ENCODE peak calls at places on chromosomes 7 and 10, in nine cellular contexts. Q is astrocyte of the spinal cord, W is fibroblast of lung, X is HFF-Myc, E is A549, A is suprapubic skin, T is right lobe of liver, P is WERI-Rb-1, V is mesothelial cell of epicardium. B is an unnamed sample.
A peak's percentile ranks its signal among the peaks of the same experiment; 100 is the strongest.

GRCh38 chr10:235921-236320 is 100.7 kb downstream of the ZMYND11 start:
- DNase-seq in Q (no peak), W (no peak), X (no peak), E (no peak), A (no peak), T (no peak), P (no peak), V (no peak), B (no peak)

GRCh38 chr7:139355320-139355719 is 4.4 kb upstream of the LUC7L2 start:
- DNase-seq in Q (no peak), W (no peak), X (no peak), E (no peak), A (no peak), T (no peak), P (no peak), V (no peak), B (no peak)

GRCh38 chr7:100378114-100378760 is 5.0 kb downstream of the PILRA start:
- DNase-seq in Q (no peak), W (no peak), X (no peak), E (no peak), A (no peak), T (no peak), P (no peak), V (no peak), B (no peak)

GRCh38 chr10:64286533-64286932 is 765.3 kb downstream of the REEP3 start:
- DNase-seq in Q (no peak), W (no peak), X (no peak), E (no peak), A (no peak), T (no peak), P (no peak), V (no peak), B (no peak)

GRCh38 chr10:78570633-78571032 is 498.1 kb upstream of the ZMIZ1 start:
- DNase-seq in Q (no peak), W (peak; percentile 18), X (no peak), E (no peak), A (no peak), T (no peak), P (no peak), V (no peak), B (no peak)

GRCh38 chr7:138828302-138828701 is 30.3 kb upstream of the ATP6V0A4 start:
- DNase-seq in Q (no peak), W (no peak), X (no peak), E (no peak), A (no peak), T (no peak), P (no peak), V (no peak), B (no peak)

GRCh38 chr10:21336476-21337170 is 188.9 kb downstream of the SKIDA1 start:
- DNase-seq in Q (peak; percentile 93), W (peak; percentile 97), X (peak; percentile 91), E (peak; percentile 97), A (peak; percentile 77), T (peak; percentile 37), P (no peak), V (peak; percentile 27), B (no peak)

GRCh38 chr7:87878208-87878735 is 2.0 kb downstream of the DBF4 start:
- DNase-seq in Q (peak; percentile 29), W (peak; percentile 51), X (no peak), E (no peak), A (no peak), T (no peak), P (no peak), V (no peak), B (no peak)

GRCh38 chr10:36254191-36254590 is 612.1 kb upstream of the FZD8 start:
- DNase-seq in Q (no peak), W (no peak), X (no peak), E (no peak), A (peak; percentile 83), T (peak; percentile 67), P (no peak), V (no peak), B (no peak)

GRCh38 chr10:114327537-114328277 is 76.6 kb downstream of the AFAP1L2 start:
- DNase-seq in Q (no peak), W (no peak), X (no peak), E (no peak), A (no peak), T (no peak), P (no peak), V (no peak), B (no peak)
- TF ChIP-seq CTCF in Q (no peak), W (no peak), X (no peak), E (no peak), A (no peak), T (no peak), P (no peak), V (no peak), B (no peak)

GRCh38 chr10:121927841-121928527 is at the start of gene ATE1:
- DNase-seq in Q (peak; percentile 95), W (peak; percentile 90), X (peak; percentile 67), E (peak; percentile 92), A (peak; percentile 93), T (peak; percentile 91), P (peak; percentile 95), V (peak; percentile 77), B (peak; percentile 90)
- TF ChIP-seq CTCF in Q (no peak), W (no peak), X (no peak), E (peak; percentile 6), A (no peak), T (no peak), P (no peak), V (no peak), B (no peak)

GRCh38 chr7:9983048-9983447 is 990.6 kb upstream of the PHF14 start:
- DNase-seq in Q (no peak), W (no peak), X (no peak), E (no peak), A (no peak), T (no peak), P (no peak), V (no peak), B (no peak)
- TF ChIP-seq CTCF in Q (no peak), W (no peak), X (no peak), E (no peak), A (no peak), T (no peak), P (no peak), V (no peak), B (no peak)

DNA sequence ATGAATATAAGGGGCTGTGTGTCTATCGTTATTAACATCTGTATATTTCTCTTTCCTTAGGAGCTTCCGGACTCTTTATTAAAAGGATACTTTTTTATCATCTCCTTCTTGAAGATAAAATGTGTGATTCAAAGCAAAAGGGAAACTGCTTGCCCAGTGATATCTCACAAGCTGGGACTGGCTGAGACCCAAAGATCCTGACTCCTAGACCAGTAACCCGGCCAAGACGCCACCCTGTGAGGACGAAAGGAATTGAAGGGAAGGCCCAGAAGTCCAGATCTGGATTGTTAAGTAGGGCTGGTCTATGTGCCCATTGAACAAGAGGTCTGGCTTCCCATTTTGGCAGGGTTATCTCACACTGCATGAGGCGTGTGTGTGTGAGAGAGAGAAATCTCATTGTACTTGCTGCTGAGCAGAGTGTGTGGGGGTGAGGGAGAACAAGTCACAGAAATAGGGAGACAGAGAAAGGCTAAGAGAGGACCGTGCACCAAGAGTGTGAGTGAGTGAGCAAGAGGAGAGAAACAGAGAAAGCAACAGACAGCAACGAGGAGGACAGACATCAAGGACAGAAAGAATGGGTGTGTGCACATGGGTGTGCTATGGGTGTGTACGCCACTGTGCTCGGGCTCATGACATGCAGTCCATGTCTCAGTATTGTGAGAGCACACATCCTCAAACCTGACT is 75.4 kb downstream of the PLXNA4 start:
- DNase-seq in Q (peak; percentile 62), W (peak; percentile 69), X (no peak), E (peak; percentile 18), A (peak; percentile 84), T (no peak), P (peak; percentile 35), V (no peak), B (no peak)
- TF ChIP-seq CTCF in Q (peak; percentile 51), W (peak; percentile 46), X (no peak), E (no peak), A (peak; percentile 28), T (no peak), P (peak; percentile 34), V (no peak), B (no peak)

DNA sequence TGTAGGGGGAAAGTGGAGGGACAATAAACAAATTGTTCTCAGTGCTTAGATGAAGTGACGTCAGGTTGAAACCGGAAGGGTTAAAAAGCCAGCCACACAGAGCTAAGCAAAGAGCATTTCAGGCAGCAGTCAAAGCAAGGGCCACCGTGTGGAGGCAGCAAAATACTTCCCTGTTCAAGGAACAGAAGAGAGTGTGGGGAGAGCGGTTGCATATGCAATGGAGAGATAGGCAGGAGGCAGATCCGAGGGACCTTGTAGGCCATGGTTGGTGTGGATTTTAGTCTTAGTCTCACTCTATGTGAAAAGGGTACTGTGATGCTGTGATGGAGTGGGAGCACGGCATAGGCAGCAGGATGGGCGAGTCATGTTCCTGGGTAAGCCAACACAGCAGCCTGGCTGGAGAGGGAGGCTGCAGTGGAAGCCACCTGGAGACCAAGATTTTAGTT is 3.8 kb upstream of the STN1 start:
- DNase-seq in Q (no peak), W (peak; percentile 18), X (no peak), E (peak; percentile 48), A (no peak), T (no peak), P (peak; percentile 45), V (no peak), B (no peak)
- TF ChIP-seq CTCF in Q (peak; percentile 7), W (peak; percentile 6), X (no peak), E (no peak), A (no peak), T (no peak), P (peak; percentile 34), V (no peak), B (no peak)

GRCh38 chr10:95289921-95290421 is 832 bp downstream of the PDLIM1 start:
- DNase-seq in Q (no peak), W (no peak), X (no peak), E (no peak), A (no peak), T (peak; percentile 25), P (no peak), V (no peak), B (no peak)

GRCh38 chr10:95288273-95288672 is 2.5 kb downstream of the PDLIM1 start:
- DNase-seq in Q (no peak), W (no peak), X (no peak), E (no peak), A (no peak), T (no peak), P (no peak), V (no peak), B (no peak)

GRCh38 chr10:95290801-95291633 is at the start of gene PDLIM1:
- DNase-seq in Q (peak; percentile 57), W (peak; percentile 56), X (no peak), E (peak; percentile 72), A (peak; percentile 86), T (peak; percentile 89), P (peak; percentile 82), V (peak; percentile 57), B (peak; percentile 88)

GRCh38 chr10:95290446-95290800 is 380 bp downstream of the PDLIM1 start:
- DNase-seq in Q (no peak), W (no peak), X (no peak), E (no peak), A (no peak), T (peak; percentile 36), P (no peak), V (no peak), B (no peak)

GRCh38 chr10:95289003-95289920 is 1.5 kb downstream of the PDLIM1 start:
- DNase-seq in Q (no peak), W (no peak), X (no peak), E (peak; percentile 81), A (no peak), T (peak; percentile 25), P (peak; percentile 44), V (no peak), B (no peak)
- TF ChIP-seq CTCF in Q (peak; percentile 16), W (peak; percentile 8), X (no peak), E (peak; percentile 47), A (no peak), T (peak; percentile 34), P (peak; percentile 54), V (no peak), B (no peak)

B was measured in B cell.